ENCODE peak calls at places on chromosomes 12 and 14, in nine cellular contexts. J is cardiac muscle cell; D is Caki2; X is ACHN; M is aorta; V is AG10803; L is stimulated activated CD8-positive, alpha-beta memory T cell treated with anti-CD3 and anti-CD28 coated beads, Interleukin-4, amount 100 ng/mL, for 4 hours; G is D341Med; Z is ELF-1. I is an unnamed sample.

GRCh38 chr14:30243805-30244204 is 315.2 kb upstream of the G2E3 start:
- DNase-seq in M (no peak), V (peak; percentile 61), G (no peak), X (no peak), L (no peak), J (no peak), D (no peak), Z (no peak), I (no peak)

GRCh38 chr12:43462741-43463140 is 89.3 kb downstream of the ADAMTS20 start:
- DNase-seq in M (no peak), G (no peak), Z (no peak), V (no peak), L (no peak), D (no peak), J (peak; percentile 61), X (no peak), I (no peak)

GRCh38 chr14:31692376-31692781 is 131.2 kb downstream of the NUBPL start:
- DNase-seq in M (no peak), G (peak; percentile 34), J (no peak), V (peak; percentile 59), Z (no peak), X (no peak), L (no peak), D (no peak), I (no peak)

GRCh38 chr12:89884365-89884915 is 175.8 kb upstream of the ATP2B1 start:
- DNase-seq in J (no peak), V (no peak), L (no peak), Z (no peak), M (no peak), D (no peak), X (no peak), G (no peak), I (no peak)

GRCh38 chr14:73942180-73942579 is 7.7 kb downstream of the FAM161B start:
- DNase-seq in G (no peak), M (no peak), J (no peak), Z (no peak), D (no peak), V (no peak), L (no peak), X (no peak), I (no peak)

GRCh38 chr12:27965411-27965810 is 7.1 kb downstream of the PTHLH start:
- DNase-seq in M (no peak), Z (no peak), D (peak; percentile 64), G (no peak), V (peak; percentile 59), X (peak; percentile 88), L (no peak), J (no peak), I (no peak)

GRCh38 chr12:54134850-54135249 is 53.9 kb downstream of the SMUG1 start:
- DNase-seq in X (peak; percentile 22), J (no peak), G (no peak), D (no peak), M (peak; percentile 54), L (no peak), V (no peak), Z (no peak), I (no peak)

GRCh38 chr14:65833256-65833880 is 420.8 kb downstream of the FUT8 start:
- DNase-seq in L (no peak), J (no peak), M (no peak), Z (peak; percentile 42), D (no peak), X (no peak), G (no peak), V (peak; percentile 39), I (no peak)

GRCh38 chr14:103738706-103739451 is 23.3 kb downstream of the ZFYVE21 start:
- DNase-seq in V (no peak), D (no peak), X (no peak), M (peak; percentile 70), Z (no peak), L (no peak), J (no peak), G (no peak), I (no peak)

GRCh38 chr12:13179159-13180074 is 17.1 kb upstream of the EMP1 start:
- DNase-seq in X (peak; percentile 84), L (peak; percentile 19), J (peak; percentile 81), D (peak; percentile 63), G (peak; percentile 75), V (peak; percentile 56), Z (peak; percentile 31), M (peak; percentile 81), I (no peak)

GRCh38 chr12:13154027-13154538 is 42.4 kb upstream of the EMP1 start:
- DNase-seq in D (no peak), X (no peak), J (no peak), M (no peak), V (peak; percentile 54), Z (no peak), L (no peak), G (no peak), I (no peak)

I was measured in GM19239.